ENCODE peak calls at places on chromosomes 2 and 18, in ten cellular contexts. T is NCI-H1092; J is iPS DF 6.9; X is GM13977; P is NCI-H2171 treated with DMSO at 0.1 percent for 48 hours; I is AG09309; D is activated CD8-positive, alpha-beta memory T cell treated with anti-CD3 and anti-CD28 coated beads for 1 hour; K is fibroblast of gingiva; Z is DMS53; L is frontal cortex. R is an unnamed sample.

GRCh38 chr2:47007221-47007825 is 91.7 kb upstream of the MCFD2 start:
- DNase-seq in T (peak), J (no peak), X (no peak), P (peak), I (no peak), D (no peak), K (no peak), Z (no peak), L (no peak), R (peak)

GRCh38 chr18:35045121-35045520 is 3.9 kb downstream of the MAPRE2 start:
- DNase-seq in T (no peak), J (no peak), X (no peak), P (peak), I (no peak), D (no peak), K (peak), Z (no peak), L (no peak), R (peak)

GRCh38 chr2:128631698-128632490 is 313.2 kb upstream of the HS6ST1 start:
- DNase-seq in T (no peak), J (no peak), X (no peak), P (no peak), I (no peak), D (no peak), K (no peak), Z (no peak), L (no peak), R (no peak)

GRCh38 chr2:46294185-46294836 is 2.9 kb upstream of the EPAS1 start:
- DNase-seq in T (no peak), J (no peak), X (peak), P (no peak), I (no peak), D (no peak), K (peak), Z (peak), L (peak), R (no peak)

GRCh38 chr2:120175000-120175581 is 48.1 kb downstream of the TMEM185B start:
- DNase-seq in T (peak), J (peak), X (peak), P (peak), I (peak), D (no peak), K (peak), Z (peak), L (peak), R (peak)

GRCh38 chr2:240632291-240632670 is 7.0 kb downstream of the GPR35 start:
- DNase-seq in T (no peak), J (no peak), X (no peak), P (no peak), I (no peak), D (no peak), K (no peak), Z (no peak), L (no peak), R (no peak)

GRCh38 chr2:44897406-44897805 is 44.1 kb upstream of the SIX3 start:
- DNase-seq in T (no peak), J (no peak), X (no peak), P (no peak), I (no peak), D (no peak), K (no peak), Z (peak), L (no peak), R (peak)

GRCh38 chr2:20182241-20182931 is 42.5 kb downstream of the SDC1 start:
- DNase-seq in T (no peak), J (no peak), X (no peak), P (no peak), I (no peak), D (no peak), K (no peak), Z (no peak), L (no peak), R (no peak)

GRCh38 chr2:191328150-191328809 is 83.1 kb downstream of the MYO1B start:
- DNase-seq in T (no peak), J (no peak), X (no peak), P (no peak), I (no peak), D (no peak), K (no peak), Z (no peak), L (no peak), R (no peak)

GRCh38 chr2:88959480-88960204 is 268.2 kb downstream of the RPIA start:
- DNase-seq in T (no peak), J (no peak), X (no peak), P (no peak), I (peak), D (no peak), K (no peak), Z (peak), L (no peak), R (peak)

GRCh38 chr2:242029422-242030225 is 160.1 kb downstream of the RTP5 start:
- DNase-seq in T (no peak), J (no peak), X (no peak), P (no peak), I (no peak), D (no peak), K (no peak), Z (no peak), L (no peak), R (no peak)

GRCh38 chr2:239303711-239304532 is 96.9 kb downstream of the HDAC4 start:
- DNase-seq in T (no peak), J (no peak), X (peak), P (no peak), I (no peak), D (no peak), K (no peak), Z (no peak), L (no peak), R (no peak)

GRCh38 chr2:101307950-101308431 is 510 bp downstream of the RNF149 start:
- DNase-seq in T (no peak), J (no peak), X (peak), P (peak), I (no peak), D (no peak), K (no peak), Z (peak), L (no peak), R (peak)

GRCh38 chr2:112958428-112959108 is 19.2 kb upstream of the IL36G start:
- DNase-seq in T (peak), J (peak), X (peak), P (peak), I (peak), D (no peak), K (peak), Z (peak), L (no peak), R (peak)

GRCh38 chr2:70931376-70932000 is 4.2 kb upstream of the ATP6V1B1 start:
- DNase-seq in T (no peak), J (no peak), X (no peak), P (no peak), I (no peak), D (no peak), K (no peak), Z (no peak), L (no peak), R (no peak)

GRCh38 chr18:64518191-64518590 is 369.3 kb upstream of the LINC00305 start:
- DNase-seq in T (no peak), J (no peak), X (no peak), P (no peak), I (no peak), D (no peak), K (no peak), Z (no peak), L (no peak), R (no peak)

GRCh38 chr2:219615894-219616293 is 11.5 kb upstream of the SLC4A3 start:
- DNase-seq in T (no peak), J (no peak), X (no peak), P (no peak), I (no peak), D (no peak), K (no peak), Z (no peak), L (no peak), R (no peak)

GRCh38 chr2:86821306-86821705 is 30.6 kb upstream of the CD8A start:
- DNase-seq in T (no peak), J (no peak), X (no peak), P (no peak), I (no peak), D (no peak), K (no peak), Z (no peak), L (no peak), R (no peak)

GRCh38 chr2:230408244-230408842 is 7.7 kb upstream of the SP100 start:
- DNase-seq in T (no peak), J (no peak), X (no peak), P (no peak), I (peak), D (no peak), K (peak), Z (no peak), L (no peak), R (no peak)

GRCh38 chr18:13353424-13353823 is 134.9 kb downstream of the LDLRAD4 start:
- DNase-seq in T (no peak), J (no peak), X (no peak), P (no peak), I (no peak), D (no peak), K (no peak), Z (no peak), L (no peak), R (no peak)

GRCh38 chr18:51236225-51236624 is 38.7 kb upstream of the MEX3C start:
- DNase-seq in T (no peak), J (no peak), X (no peak), P (no peak), I (peak), D (no peak), K (no peak), Z (peak), L (no peak), R (no peak)

GRCh38 chr2:453132-453531 is 165.2 kb upstream of the ALKAL2 start:
- DNase-seq in T (no peak), J (no peak), X (no peak), P (no peak), I (no peak), D (no peak), K (no peak), Z (no peak), L (no peak), R (no peak)

R was measured in NCI-H69.